ENCODE peak calls at places on chromosome X, in ten cellular contexts. One of them, this sample, is unnamed.

GRCh38 chrX:45714864-45715263 is 514.2 kb upstream of the DIPK2B start:
- DNase-seq in astrocyte of the cerebellum: no peak
- DNase-seq in body of pancreas: peak
- DNase-seq in IMR-90: peak
- DNase-seq in hepatocyte: peak
- DNase-seq in epithelial cell of esophagus: peak
- DNase-seq in heart right ventricle: no peak
- DNase-seq in stomach: no peak
- DNase-seq in MM.1S: no peak
- DNase-seq in CD8-positive, alpha-beta T cell: no peak
- DNase-seq in this sample: no peak

GRCh38 chrX:22652596-22652995 is 347.2 kb upstream of the DDX53 start:
- DNase-seq in MM.1S: no peak
- DNase-seq in astrocyte of the cerebellum: no peak
- DNase-seq in body of pancreas: peak
- DNase-seq in hepatocyte: peak
- DNase-seq in epithelial cell of esophagus: peak
- DNase-seq in CD8-positive, alpha-beta T cell: no peak
- DNase-seq in heart right ventricle: no peak
- DNase-seq in stomach: no peak
- DNase-seq in IMR-90: peak
- DNase-seq in this sample: no peak

GRCh38 chrX:24148535-24149345 is 789 bp upstream of the ZFX start:
- DNase-seq in IMR-90: peak
- DNase-seq in stomach: no peak
- DNase-seq in astrocyte of the cerebellum: no peak
- DNase-seq in body of pancreas: peak
- DNase-seq in epithelial cell of esophagus: no peak
- DNase-seq in hepatocyte: peak
- DNase-seq in CD8-positive, alpha-beta T cell: no peak
- DNase-seq in heart right ventricle: no peak
- DNase-seq in MM.1S: no peak
- DNase-seq in this sample: no peak

GRCh38 chrX:113644426-113644825 is 803.8 kb upstream of the AMOT start:
- DNase-seq in IMR-90: no peak
- DNase-seq in hepatocyte: no peak
- DNase-seq in epithelial cell of esophagus: peak
- DNase-seq in MM.1S: no peak
- DNase-seq in stomach: no peak
- DNase-seq in body of pancreas: no peak
- DNase-seq in astrocyte of the cerebellum: no peak
- DNase-seq in heart right ventricle: no peak
- DNase-seq in CD8-positive, alpha-beta T cell: no peak
- DNase-seq in this sample: peak

GRCh38 chrX:48531359-48531954 is 8.1 kb upstream of the TBC1D25 start:
- DNase-seq in CD8-positive, alpha-beta T cell: no peak
- DNase-seq in astrocyte of the cerebellum: peak
- DNase-seq in hepatocyte: no peak
- DNase-seq in heart right ventricle: no peak
- DNase-seq in epithelial cell of esophagus: peak
- DNase-seq in IMR-90: peak
- DNase-seq in body of pancreas: no peak
- DNase-seq in stomach: no peak
- DNase-seq in MM.1S: no peak
- DNase-seq in this sample: no peak

GRCh38 chrX:110036162-110037033 is 33.5 kb downstream of the TMEM164 start:
- DNase-seq in body of pancreas: no peak
- DNase-seq in heart right ventricle: no peak
- DNase-seq in MM.1S: no peak
- DNase-seq in IMR-90: no peak
- DNase-seq in epithelial cell of esophagus: no peak
- DNase-seq in astrocyte of the cerebellum: no peak
- DNase-seq in CD8-positive, alpha-beta T cell: no peak
- DNase-seq in stomach: no peak
- DNase-seq in hepatocyte: no peak
- DNase-seq in this sample: no peak

GRCh38 chrX:37746268-37746931 is 33.5 kb upstream of the CYBB start:
- DNase-seq in heart right ventricle: no peak
- DNase-seq in MM.1S: peak
- DNase-seq in CD8-positive, alpha-beta T cell: no peak
- DNase-seq in stomach: no peak
- DNase-seq in hepatocyte: peak
- DNase-seq in astrocyte of the cerebellum: no peak
- DNase-seq in body of pancreas: peak
- DNase-seq in epithelial cell of esophagus: peak
- DNase-seq in IMR-90: no peak
- DNase-seq in this sample: no peak

GRCh38 chrX:140866446-140866845 is 135.9 kb upstream of the SPANXB1 start:
- DNase-seq in astrocyte of the cerebellum: no peak
- DNase-seq in body of pancreas: no peak
- DNase-seq in MM.1S: no peak
- DNase-seq in stomach: no peak
- DNase-seq in epithelial cell of esophagus: peak
- DNase-seq in IMR-90: no peak
- DNase-seq in hepatocyte: no peak
- DNase-seq in CD8-positive, alpha-beta T cell: no peak
- DNase-seq in heart right ventricle: no peak
- DNase-seq in this sample: no peak

GRCh38 chrX:20252392-20253231 is 14.1 kb downstream of the RPS6KA3 start:
- DNase-seq in heart right ventricle: peak
- DNase-seq in stomach: peak
- DNase-seq in MM.1S: peak
- DNase-seq in hepatocyte: peak
- DNase-seq in CD8-positive, alpha-beta T cell: peak
- DNase-seq in body of pancreas: peak
- DNase-seq in IMR-90: peak
- DNase-seq in astrocyte of the cerebellum: no peak
- DNase-seq in epithelial cell of esophagus: peak
- DNase-seq in this sample: no peak

GRCh38 chrX:68045008-68045577 is 388.2 kb downstream of the OPHN1 start:
- DNase-seq in heart right ventricle: no peak
- DNase-seq in stomach: no peak
- DNase-seq in MM.1S: peak
- DNase-seq in IMR-90: peak
- DNase-seq in epithelial cell of esophagus: no peak
- DNase-seq in hepatocyte: no peak
- DNase-seq in body of pancreas: peak
- DNase-seq in CD8-positive, alpha-beta T cell: no peak
- DNase-seq in astrocyte of the cerebellum: no peak
- DNase-seq in this sample: peak

GRCh38 chrX:152642931-152643525 is 5.3 kb downstream of the GABRQ start:
- DNase-seq in hepatocyte: no peak
- DNase-seq in IMR-90: no peak
- DNase-seq in stomach: no peak
- DNase-seq in epithelial cell of esophagus: no peak
- DNase-seq in astrocyte of the cerebellum: no peak
- DNase-seq in MM.1S: no peak
- DNase-seq in CD8-positive, alpha-beta T cell: no peak
- DNase-seq in heart right ventricle: no peak
- DNase-seq in body of pancreas: no peak
- DNase-seq in this sample: no peak

DNA sequence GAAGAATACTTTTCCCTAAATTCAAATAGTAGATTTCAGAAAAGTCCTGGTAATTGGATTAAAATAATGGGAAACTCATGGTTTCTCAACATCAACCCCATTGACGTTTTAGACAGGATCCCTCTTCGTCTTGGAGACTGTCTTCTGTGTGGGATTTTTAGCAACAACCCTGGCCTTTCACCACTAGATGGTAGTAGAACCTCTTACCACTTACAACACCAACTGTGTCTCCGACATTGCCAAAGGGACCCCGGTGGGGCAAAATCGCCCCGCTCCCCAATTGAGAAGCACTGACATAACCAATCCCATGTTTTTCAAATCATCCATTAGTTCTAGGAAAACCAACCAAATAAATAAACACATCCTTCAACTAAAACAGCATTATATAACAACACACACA is 16.9 kb upstream of the ANOS1 start:
- DNase-seq in astrocyte of the cerebellum: no peak
- DNase-seq in MM.1S: no peak
- DNase-seq in hepatocyte: peak
- DNase-seq in CD8-positive, alpha-beta T cell: no peak
- DNase-seq in heart right ventricle: no peak
- DNase-seq in IMR-90: peak
- DNase-seq in stomach: no peak
- DNase-seq in body of pancreas: peak
- DNase-seq in epithelial cell of esophagus: peak
- DNase-seq in this sample: no peak
- TF ChIP-seq CTCF in astrocyte of the cerebellum: peak
- TF ChIP-seq CTCF in MM.1S: peak
- TF ChIP-seq CTCF in hepatocyte: peak
- TF ChIP-seq CTCF in CD8-positive, alpha-beta T cell: peak
- TF ChIP-seq CTCF in heart right ventricle: peak
- TF ChIP-seq CTCF in IMR-90: peak
- TF ChIP-seq CTCF in stomach: no peak
- TF ChIP-seq CTCF in body of pancreas: peak
- TF ChIP-seq CTCF in epithelial cell of esophagus: peak
- TF ChIP-seq CTCF in this sample: peak

GRCh38 chrX:126551725-126552312 is 795 bp downstream of the DCAF12L1 start:
- DNase-seq in MM.1S: no peak
- DNase-seq in astrocyte of the cerebellum: no peak
- DNase-seq in CD8-positive, alpha-beta T cell: no peak
- DNase-seq in body of pancreas: no peak
- DNase-seq in IMR-90: no peak
- DNase-seq in heart right ventricle: peak
- DNase-seq in epithelial cell of esophagus: no peak
- DNase-seq in hepatocyte: no peak
- DNase-seq in stomach: no peak
- DNase-seq in this sample: no peak
- H3K4me3 ChIP-seq in MM.1S: no peak
- H3K4me3 ChIP-seq in astrocyte of the cerebellum: no peak
- H3K4me3 ChIP-seq in CD8-positive, alpha-beta T cell: no peak
- H3K4me3 ChIP-seq in body of pancreas: no peak
- H3K4me3 ChIP-seq in IMR-90: no peak
- H3K4me3 ChIP-seq in heart right ventricle: no peak
- H3K4me3 ChIP-seq in epithelial cell of esophagus: no peak
- H3K4me3 ChIP-seq in hepatocyte: no peak
- H3K4me3 ChIP-seq in stomach: peak
- H3K4me3 ChIP-seq in this sample: no peak

DNA sequence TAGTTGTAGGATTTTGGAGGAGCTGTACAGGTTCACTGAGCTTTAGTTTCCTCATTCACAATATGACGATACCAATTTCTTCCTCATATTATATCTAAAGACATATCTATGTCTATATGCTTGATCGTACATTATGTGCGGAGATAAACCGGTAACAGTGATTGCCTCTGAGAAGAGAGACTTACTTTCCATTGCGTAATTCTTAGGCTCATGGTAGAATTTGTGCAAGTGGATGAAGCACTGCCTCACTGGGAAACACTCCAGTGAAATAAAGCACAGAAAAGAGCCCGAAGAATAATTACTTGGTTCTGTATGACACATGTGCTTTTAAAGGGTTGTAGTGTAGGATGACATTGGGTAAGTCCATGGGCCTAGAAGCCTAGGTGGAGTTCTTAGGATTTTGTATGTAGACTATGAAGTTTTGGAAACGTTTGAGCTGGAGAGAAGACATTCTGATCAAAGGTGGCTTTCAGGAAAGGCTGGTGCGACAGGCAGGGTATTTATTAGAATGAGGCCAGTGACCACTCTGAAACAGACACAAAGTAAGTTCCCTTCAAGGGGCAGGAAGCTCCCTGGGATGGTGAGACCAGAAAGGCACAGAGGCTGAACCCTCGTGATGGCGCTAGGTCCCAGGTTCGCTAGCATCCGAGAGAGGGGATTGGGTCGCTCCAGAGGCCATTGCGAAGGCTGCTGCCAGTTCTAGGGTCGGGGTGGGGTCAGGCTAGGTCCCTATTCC is 649 bp upstream of the VBP1 start:
- DNase-seq in IMR-90: no peak
- DNase-seq in heart right ventricle: no peak
- DNase-seq in hepatocyte: no peak
- DNase-seq in astrocyte of the cerebellum: no peak
- DNase-seq in body of pancreas: no peak
- DNase-seq in MM.1S: no peak
- DNase-seq in stomach: no peak
- DNase-seq in CD8-positive, alpha-beta T cell: no peak
- DNase-seq in epithelial cell of esophagus: no peak
- DNase-seq in this sample: no peak
- TF ChIP-seq CTCF in IMR-90: no peak
- TF ChIP-seq CTCF in heart right ventricle: no peak
- TF ChIP-seq CTCF in hepatocyte: no peak
- TF ChIP-seq CTCF in astrocyte of the cerebellum: no peak
- TF ChIP-seq CTCF in body of pancreas: no peak
- TF ChIP-seq CTCF in MM.1S: no peak
- TF ChIP-seq CTCF in stomach: no peak
- TF ChIP-seq CTCF in CD8-positive, alpha-beta T cell: no peak
- TF ChIP-seq CTCF in epithelial cell of esophagus: no peak
- TF ChIP-seq CTCF in this sample: no peak

GRCh38 chrX:150683112-150683511 is 10.1 kb upstream of the MTMR1 start:
- DNase-seq in epithelial cell of esophagus: no peak
- DNase-seq in IMR-90: no peak
- DNase-seq in body of pancreas: no peak
- DNase-seq in stomach: no peak
- DNase-seq in astrocyte of the cerebellum: no peak
- DNase-seq in heart right ventricle: no peak
- DNase-seq in hepatocyte: no peak
- DNase-seq in CD8-positive, alpha-beta T cell: no peak
- DNase-seq in MM.1S: no peak
- DNase-seq in this sample: no peak
- H3K4me3 ChIP-seq in epithelial cell of esophagus: no peak
- H3K4me3 ChIP-seq in IMR-90: no peak
- H3K4me3 ChIP-seq in body of pancreas: no peak
- H3K4me3 ChIP-seq in stomach: no peak
- H3K4me3 ChIP-seq in astrocyte of the cerebellum: no peak
- H3K4me3 ChIP-seq in heart right ventricle: no peak
- H3K4me3 ChIP-seq in hepatocyte: no peak
- H3K4me3 ChIP-seq in CD8-positive, alpha-beta T cell: no peak
- H3K4me3 ChIP-seq in MM.1S: no peak
- H3K4me3 ChIP-seq in this sample: no peak

DNA sequence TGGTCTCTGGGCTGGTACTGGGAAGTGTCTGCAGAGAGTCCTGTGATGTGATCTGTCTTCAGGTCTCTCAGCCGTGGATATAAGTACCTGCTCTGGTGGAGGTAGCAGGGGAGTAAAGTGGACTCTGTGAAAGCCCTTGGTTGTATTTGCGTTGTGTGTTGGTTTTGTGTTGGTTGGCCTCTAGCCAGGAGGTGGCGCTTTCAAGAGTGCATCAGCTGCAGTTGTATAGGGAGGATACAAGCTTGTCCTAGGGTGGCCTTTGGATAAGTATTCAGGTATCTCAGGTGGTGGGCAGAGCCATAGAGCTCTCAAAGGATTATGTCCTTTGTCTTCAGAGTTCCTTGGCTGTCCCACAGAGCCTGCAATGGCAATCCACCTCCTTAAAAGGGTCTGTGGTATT is 111.6 kb downstream of the MAGEB17 start:
- DNase-seq in body of pancreas: no peak
- DNase-seq in CD8-positive, alpha-beta T cell: no peak
- DNase-seq in MM.1S: no peak
- DNase-seq in stomach: peak
- DNase-seq in astrocyte of the cerebellum: no peak
- DNase-seq in IMR-90: no peak
- DNase-seq in hepatocyte: no peak
- DNase-seq in heart right ventricle: no peak
- DNase-seq in epithelial cell of esophagus: no peak
- DNase-seq in this sample: no peak
- TF ChIP-seq CTCF in body of pancreas: no peak
- TF ChIP-seq CTCF in CD8-positive, alpha-beta T cell: no peak
- TF ChIP-seq CTCF in MM.1S: no peak
- TF ChIP-seq CTCF in stomach: no peak
- TF ChIP-seq CTCF in astrocyte of the cerebellum: no peak
- TF ChIP-seq CTCF in IMR-90: no peak
- TF ChIP-seq CTCF in hepatocyte: no peak
- TF ChIP-seq CTCF in heart right ventricle: no peak
- TF ChIP-seq CTCF in epithelial cell of esophagus: no peak
- TF ChIP-seq CTCF in this sample: no peak